ENCODE peak calls at places on chromosomes 5 and 9, in four cellular contexts. One of them, this sample, is unnamed.

GRCh38 chr5:136781464-136781863 is 416.1 kb upstream of the TRPC7 start:
- DNase-seq in fibroblast of lung: peak; percentile 82
- DNase-seq in foreskin keratinocyte: no peak
- DNase-seq in endothelial cell: no peak
- DNase-seq in this sample: peak; percentile 52

GRCh38 chr9:114120192-114121014 is 21.3 kb upstream of the KIF12 start:
- DNase-seq in foreskin keratinocyte: no peak
- DNase-seq in fibroblast of lung: no peak
- DNase-seq in endothelial cell: no peak
- DNase-seq in this sample: no peak

GRCh38 chr9:127489471-127490115 is 38.3 kb downstream of the LRSAM1 start:
- DNase-seq in endothelial cell: peak; percentile 46
- DNase-seq in fibroblast of lung: no peak
- DNase-seq in foreskin keratinocyte: no peak
- DNase-seq in this sample: no peak

GRCh38 chr5:96459313-96460109 is 26.5 kb upstream of the PCSK1 start:
- DNase-seq in foreskin keratinocyte: no peak
- DNase-seq in fibroblast of lung: no peak
- DNase-seq in endothelial cell: no peak
- DNase-seq in this sample: no peak

GRCh38 chr5:96431376-96432244 is 1.4 kb downstream of the PCSK1 start:
- DNase-seq in fibroblast of lung: peak; percentile 79
- DNase-seq in endothelial cell: no peak
- DNase-seq in foreskin keratinocyte: no peak
- DNase-seq in this sample: no peak

GRCh38 chr5:72659726-72660125 is 152.5 kb upstream of the ZNF366 start:
- DNase-seq in fibroblast of lung: no peak
- DNase-seq in endothelial cell: no peak
- DNase-seq in foreskin keratinocyte: no peak
- DNase-seq in this sample: no peak

GRCh38 chr5:14190194-14191164 is 47.3 kb downstream of the TRIO start:
- DNase-seq in foreskin keratinocyte: peak; percentile 99
- DNase-seq in fibroblast of lung: peak; percentile 100
- DNase-seq in endothelial cell: no peak
- DNase-seq in this sample: peak; percentile 97

GRCh38 chr9:23693374-23693773 is 132.7 kb downstream of the ELAVL2 start:
- DNase-seq in endothelial cell: no peak
- DNase-seq in fibroblast of lung: no peak
- DNase-seq in foreskin keratinocyte: no peak
- DNase-seq in this sample: no peak

GRCh38 chr9:89777544-89777943 is 172.7 kb downstream of the GADD45G start:
- DNase-seq in foreskin keratinocyte: no peak
- DNase-seq in endothelial cell: no peak
- DNase-seq in fibroblast of lung: no peak
- DNase-seq in this sample: no peak

GRCh38 chr5:134917070-134917831 is 12.3 kb downstream of the PCBD2 start:
- DNase-seq in fibroblast of lung: no peak
- DNase-seq in endothelial cell: no peak
- DNase-seq in foreskin keratinocyte: no peak
- DNase-seq in this sample: no peak

GRCh38 chr5:9624196-9624947 is 5.8 kb downstream of the TAS2R1 start:
- DNase-seq in endothelial cell: no peak
- DNase-seq in fibroblast of lung: peak; percentile 72
- DNase-seq in foreskin keratinocyte: no peak
- DNase-seq in this sample: no peak

GRCh38 chr9:108562176-108562575 is 293.6 kb downstream of the ACTL7B start:
- DNase-seq in foreskin keratinocyte: peak; percentile 99
- DNase-seq in endothelial cell: no peak
- DNase-seq in fibroblast of lung: no peak
- DNase-seq in this sample: no peak

GRCh38 chr9:21455320-21455719 is 15.1 kb downstream of the IFNA1 start:
- DNase-seq in fibroblast of lung: no peak
- DNase-seq in foreskin keratinocyte: no peak
- DNase-seq in endothelial cell: peak; percentile 33
- DNase-seq in this sample: no peak

GRCh38 chr9:126503333-126504085 is 110.2 kb upstream of the LMX1B start:
- DNase-seq in fibroblast of lung: peak; percentile 36
- DNase-seq in endothelial cell: no peak
- DNase-seq in foreskin keratinocyte: no peak
- DNase-seq in this sample: no peak

GRCh38 chr5:94021246-94021645 is 279.8 kb upstream of the POU5F2 start:
- DNase-seq in endothelial cell: no peak
- DNase-seq in fibroblast of lung: peak; percentile 77
- DNase-seq in foreskin keratinocyte: peak; percentile 55
- DNase-seq in this sample: no peak

GRCh38 chr5:154972476-154973080 is 31.7 kb downstream of the MRPL22 start:
- DNase-seq in fibroblast of lung: peak; percentile 27
- DNase-seq in foreskin keratinocyte: no peak
- DNase-seq in endothelial cell: peak; percentile 60
- DNase-seq in this sample: no peak

GRCh38 chr5:146409081-146409671 is 38.0 kb upstream of the TCERG1 start:
- DNase-seq in foreskin keratinocyte: peak; percentile 58
- DNase-seq in endothelial cell: no peak
- DNase-seq in fibroblast of lung: peak; percentile 82
- DNase-seq in this sample: peak; percentile 10

GRCh38 chr9:77927265-77927664 is 104.3 kb downstream of the GNAQ start:
- DNase-seq in endothelial cell: no peak
- DNase-seq in foreskin keratinocyte: no peak
- DNase-seq in fibroblast of lung: peak; percentile 81
- DNase-seq in this sample: no peak

GRCh38 chr9:16207161-16207560 is 654.3 kb downstream of the CCDC171 start:
- DNase-seq in endothelial cell: peak; percentile 64
- DNase-seq in foreskin keratinocyte: no peak
- DNase-seq in fibroblast of lung: peak; percentile 62
- DNase-seq in this sample: no peak

GRCh38 chr5:66963559-66963971 is 233.0 kb downstream of the CD180 start:
- DNase-seq in fibroblast of lung: no peak
- DNase-seq in foreskin keratinocyte: no peak
- DNase-seq in endothelial cell: no peak
- DNase-seq in this sample: no peak

GRCh38 chr9:95753762-95754465 is 121.6 kb upstream of the ERCC6L2 start:
- DNase-seq in endothelial cell: no peak
- DNase-seq in fibroblast of lung: no peak
- DNase-seq in foreskin keratinocyte: no peak
- DNase-seq in this sample: no peak

GRCh38 chr5:100900142-100900795 is 2.8 kb downstream of the ST8SIA4 start:
- DNase-seq in endothelial cell: peak; percentile 52
- DNase-seq in fibroblast of lung: peak; percentile 51
- DNase-seq in foreskin keratinocyte: peak; percentile 33
- DNase-seq in this sample: no peak

GRCh38 chr5:132496631-132497487 is 6.3 kb upstream of the IRF1 start:
- DNase-seq in fibroblast of lung: peak; percentile 87
- DNase-seq in foreskin keratinocyte: no peak
- DNase-seq in endothelial cell: peak; percentile 67
- DNase-seq in this sample: no peak

GRCh38 chr5:88792144-88792840 is 90.7 kb downstream of the MEF2C start:
- DNase-seq in endothelial cell: no peak
- DNase-seq in foreskin keratinocyte: no peak
- DNase-seq in fibroblast of lung: peak; percentile 76
- DNase-seq in this sample: no peak

GRCh38 chr9:128416014-128416413 is 4.6 kb upstream of the CERCAM start:
- DNase-seq in fibroblast of lung: no peak
- DNase-seq in endothelial cell: no peak
- DNase-seq in foreskin keratinocyte: no peak
- DNase-seq in this sample: no peak

GRCh38 chr9:105950894-105951293 is 256.6 kb downstream of the TMEM38B start:
- DNase-seq in endothelial cell: no peak
- DNase-seq in foreskin keratinocyte: no peak
- DNase-seq in fibroblast of lung: no peak
- DNase-seq in this sample: no peak

DNA sequence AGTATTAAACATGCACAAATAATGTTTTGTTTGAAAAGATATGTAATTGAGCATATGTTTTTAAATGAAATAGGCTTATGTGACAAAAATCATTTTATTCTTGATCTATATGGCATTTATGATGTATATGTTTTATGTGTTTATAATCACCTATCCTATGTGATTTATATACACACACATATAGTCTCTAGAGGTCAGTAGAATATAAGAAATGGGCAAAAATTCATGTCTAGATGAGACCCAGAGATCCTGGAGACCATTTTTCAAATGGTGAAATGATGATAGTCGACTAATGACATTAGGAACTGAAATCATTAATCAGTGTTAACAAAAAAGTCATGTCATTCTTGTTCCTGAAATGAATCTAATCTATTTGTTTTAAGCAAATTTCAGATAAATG is 709.2 kb upstream of the WWC1 start:
- DNase-seq in foreskin keratinocyte: no peak
- DNase-seq in fibroblast of lung: no peak
- DNase-seq in endothelial cell: no peak
- DNase-seq in this sample: no peak
- TF ChIP-seq CTCF in foreskin keratinocyte: peak; percentile 74
- TF ChIP-seq CTCF in fibroblast of lung: no peak
- TF ChIP-seq CTCF in endothelial cell: no peak
- TF ChIP-seq CTCF in this sample: peak; percentile 11

DNA sequence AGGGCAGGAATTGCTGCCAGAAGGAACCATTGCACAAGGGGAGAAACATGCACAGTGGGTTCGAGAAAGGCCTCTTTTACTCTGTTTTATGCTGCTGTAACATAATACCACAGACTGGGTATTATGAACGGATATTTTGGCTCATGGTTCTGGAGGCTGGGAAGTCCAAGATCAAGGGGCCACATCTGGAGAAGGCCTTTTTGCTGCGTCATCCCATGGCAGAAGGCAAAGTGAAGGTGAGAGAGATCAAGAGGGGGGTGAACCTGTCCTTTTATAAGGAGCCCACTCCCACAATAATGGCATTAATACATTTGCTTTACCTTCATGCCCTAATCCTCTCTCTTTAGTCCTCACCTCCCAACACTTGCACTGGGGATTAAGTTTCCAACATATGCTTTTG is 136.9 kb upstream of the ALDH1B1 start:
- DNase-seq in foreskin keratinocyte: no peak
- DNase-seq in fibroblast of lung: no peak
- DNase-seq in endothelial cell: no peak
- DNase-seq in this sample: no peak
- TF ChIP-seq CTCF in foreskin keratinocyte: no peak
- TF ChIP-seq CTCF in fibroblast of lung: no peak
- TF ChIP-seq CTCF in endothelial cell: no peak
- TF ChIP-seq CTCF in this sample: no peak

DNA sequence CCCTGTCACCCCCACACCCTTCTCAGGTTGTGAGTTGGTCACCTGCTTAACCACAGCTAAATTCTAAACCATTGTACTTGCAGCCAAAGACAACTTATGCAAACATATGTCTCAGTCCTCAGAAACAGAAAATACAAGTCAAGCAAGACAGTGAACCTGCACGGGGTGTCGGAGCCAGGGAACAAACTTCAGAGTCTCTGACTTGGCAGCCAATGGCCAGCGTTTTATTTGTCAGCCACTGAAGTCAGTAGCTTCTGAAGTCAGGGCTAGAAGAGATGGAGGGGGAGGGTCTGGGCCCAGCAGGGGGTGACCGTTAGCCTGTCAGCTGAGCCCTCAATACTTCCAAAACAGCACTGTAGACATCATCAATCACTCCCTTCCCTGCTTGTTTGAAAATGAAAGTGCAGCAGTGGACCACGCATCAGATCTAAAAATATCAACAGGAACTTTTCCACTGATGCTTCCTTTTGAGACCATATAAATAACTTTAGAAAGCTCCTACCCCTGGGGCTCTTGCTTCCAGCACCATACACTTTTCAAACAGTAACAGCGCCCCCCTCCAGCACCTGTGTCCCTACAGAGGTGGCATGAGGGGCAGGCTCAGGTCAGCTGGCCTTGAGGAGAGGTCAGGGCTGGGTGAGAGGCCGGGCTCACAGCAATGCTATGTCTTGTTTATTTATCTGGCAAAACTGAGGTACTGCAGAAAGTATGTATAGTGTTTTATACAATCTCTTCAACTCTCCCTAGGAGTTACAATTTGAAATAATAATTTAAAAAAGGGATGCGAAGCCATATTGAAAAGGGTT is 142.5 kb downstream of the ACER2 start:
- DNase-seq in fibroblast of lung: no peak
- DNase-seq in foreskin keratinocyte: no peak
- DNase-seq in endothelial cell: no peak
- DNase-seq in this sample: no peak
- TF ChIP-seq CTCF in fibroblast of lung: no peak
- TF ChIP-seq CTCF in foreskin keratinocyte: no peak
- TF ChIP-seq CTCF in endothelial cell: no peak
- TF ChIP-seq CTCF in this sample: no peak

GRCh38 chr5:54964405-54964804 is 21.0 kb downstream of the ESM1 start:
- DNase-seq in endothelial cell: no peak
- DNase-seq in fibroblast of lung: no peak
- DNase-seq in foreskin keratinocyte: no peak
- DNase-seq in this sample: no peak

GRCh38 chr5:54956922-54957321 is 28.5 kb downstream of the ESM1 start:
- DNase-seq in foreskin keratinocyte: no peak
- DNase-seq in endothelial cell: no peak
- DNase-seq in fibroblast of lung: peak; percentile 13
- DNase-seq in this sample: no peak

GRCh38 chr5:54965806-54966205 is 19.6 kb downstream of the ESM1 start:
- DNase-seq in endothelial cell: no peak
- DNase-seq in fibroblast of lung: no peak
- DNase-seq in foreskin keratinocyte: no peak
- DNase-seq in this sample: no peak

DNA sequence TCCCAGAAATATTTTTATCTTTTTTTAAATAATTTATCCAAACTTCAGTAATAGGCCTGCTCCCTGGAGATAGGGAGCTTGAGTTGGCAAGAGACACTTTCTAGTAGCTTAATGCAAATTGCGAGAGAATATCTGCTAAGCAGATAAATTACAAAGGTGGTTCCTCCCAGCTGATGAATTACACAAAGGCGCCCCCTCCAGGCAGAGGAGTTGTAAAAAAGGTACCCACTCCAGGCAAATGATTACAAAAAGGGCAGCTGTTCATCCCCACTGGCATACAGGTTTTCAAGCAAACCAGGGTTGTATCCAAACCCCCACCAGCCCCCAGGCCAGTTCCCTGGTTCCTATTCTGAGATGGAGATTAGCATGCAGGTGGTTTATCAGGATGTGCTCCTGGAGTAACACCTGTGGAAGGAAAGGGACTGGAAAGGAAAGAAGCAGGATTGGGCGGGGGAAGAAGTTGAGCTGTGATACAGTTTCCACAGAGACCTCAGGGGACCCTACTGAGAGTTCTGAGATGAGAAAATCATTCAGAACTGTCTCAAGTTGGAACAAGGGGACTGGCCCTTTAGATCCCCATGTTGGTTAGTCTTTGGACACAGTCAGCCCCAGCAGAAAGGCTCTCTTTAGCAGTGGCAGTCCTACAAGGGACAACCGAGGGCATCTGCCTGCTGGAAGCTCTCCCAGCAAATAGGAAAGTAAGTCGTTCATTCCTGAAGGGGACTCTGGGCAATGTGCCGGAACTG is 25.5 kb downstream of the ESM1 start:
- DNase-seq in foreskin keratinocyte: no peak
- DNase-seq in endothelial cell: peak; percentile 35
- DNase-seq in fibroblast of lung: no peak
- DNase-seq in this sample: no peak
- TF ChIP-seq CTCF in foreskin keratinocyte: peak; percentile 53
- TF ChIP-seq CTCF in endothelial cell: peak; percentile 31
- TF ChIP-seq CTCF in fibroblast of lung: peak; percentile 14
- TF ChIP-seq CTCF in this sample: peak; percentile 27

GRCh38 chr9:29285818-29286217 is 1712.5 kb upstream of the C9orf72 start:
- DNase-seq in fibroblast of lung: peak; percentile 0
- DNase-seq in foreskin keratinocyte: no peak
- DNase-seq in endothelial cell: no peak
- DNase-seq in this sample: no peak
- TF ChIP-seq CTCF in fibroblast of lung: no peak
- TF ChIP-seq CTCF in foreskin keratinocyte: peak; percentile 47
- TF ChIP-seq CTCF in endothelial cell: no peak
- TF ChIP-seq CTCF in this sample: no peak

This sample was measured in BJ.